ENCODE peak calls at places on chromosomes 1 and 21, in ten cellular contexts. One of them, this sample, is unnamed.

GRCh38 chr1:112956503-112957132 is 622 bp upstream of the SLC16A1 start:
- DNase-seq in OCI-LY7: peak; percentile 53
- DNase-seq in Karpas-422: peak; percentile 72
- DNase-seq in transverse colon: no peak
- DNase-seq in body of pancreas: peak; percentile 16
- DNase-seq in WERI-Rb-1: peak; percentile 71
- DNase-seq in CD8-positive, alpha-beta memory T cell: peak; percentile 18
- DNase-seq in GM23248: no peak
- DNase-seq in caudate nucleus: no peak
- DNase-seq in CD4-positive, CD25-positive, alpha-beta regulatory T cell: no peak
- DNase-seq in this sample: no peak

GRCh38 chr1:103561612-103562395 is 9.6 kb upstream of the AMY2B start:
- DNase-seq in WERI-Rb-1: no peak
- DNase-seq in GM23248: peak; percentile 2
- DNase-seq in CD4-positive, CD25-positive, alpha-beta regulatory T cell: no peak
- DNase-seq in OCI-LY7: no peak
- DNase-seq in caudate nucleus: no peak
- DNase-seq in CD8-positive, alpha-beta memory T cell: no peak
- DNase-seq in Karpas-422: no peak
- DNase-seq in body of pancreas: no peak
- DNase-seq in transverse colon: no peak
- DNase-seq in this sample: no peak

GRCh38 chr1:183734600-183735036 is 70.3 kb upstream of the RGL1 start:
- DNase-seq in Karpas-422: no peak
- DNase-seq in transverse colon: no peak
- DNase-seq in CD4-positive, CD25-positive, alpha-beta regulatory T cell: no peak
- DNase-seq in CD8-positive, alpha-beta memory T cell: no peak
- DNase-seq in caudate nucleus: no peak
- DNase-seq in GM23248: peak; percentile 59
- DNase-seq in WERI-Rb-1: peak; percentile 22
- DNase-seq in OCI-LY7: no peak
- DNase-seq in body of pancreas: peak; percentile 20
- DNase-seq in this sample: no peak

GRCh38 chr1:198234511-198235251 is 77.9 kb downstream of the NEK7 start:
- DNase-seq in CD4-positive, CD25-positive, alpha-beta regulatory T cell: no peak
- DNase-seq in caudate nucleus: no peak
- DNase-seq in WERI-Rb-1: peak; percentile 88
- DNase-seq in Karpas-422: no peak
- DNase-seq in OCI-LY7: no peak
- DNase-seq in CD8-positive, alpha-beta memory T cell: no peak
- DNase-seq in transverse colon: no peak
- DNase-seq in body of pancreas: no peak
- DNase-seq in GM23248: peak; percentile 68
- DNase-seq in this sample: no peak

GRCh38 chr1:6095511-6096242 is 50.0 kb downstream of the KCNAB2 start:
- DNase-seq in CD4-positive, CD25-positive, alpha-beta regulatory T cell: no peak
- DNase-seq in caudate nucleus: no peak
- DNase-seq in OCI-LY7: no peak
- DNase-seq in body of pancreas: no peak
- DNase-seq in WERI-Rb-1: no peak
- DNase-seq in CD8-positive, alpha-beta memory T cell: no peak
- DNase-seq in GM23248: no peak
- DNase-seq in Karpas-422: no peak
- DNase-seq in transverse colon: no peak
- DNase-seq in this sample: no peak

GRCh38 chr1:77687519-77687906 is 5.1 kb upstream of the ZZZ3 start:
- DNase-seq in caudate nucleus: no peak
- DNase-seq in CD4-positive, CD25-positive, alpha-beta regulatory T cell: no peak
- DNase-seq in GM23248: peak; percentile 46
- DNase-seq in WERI-Rb-1: peak; percentile 20
- DNase-seq in Karpas-422: no peak
- DNase-seq in body of pancreas: peak; percentile 47
- DNase-seq in transverse colon: no peak
- DNase-seq in OCI-LY7: peak; percentile 43
- DNase-seq in CD8-positive, alpha-beta memory T cell: no peak
- DNase-seq in this sample: no peak

GRCh38 chr1:94182191-94182590 is 55.2 kb downstream of the ARHGAP29 start:
- DNase-seq in caudate nucleus: no peak
- DNase-seq in Karpas-422: no peak
- DNase-seq in transverse colon: no peak
- DNase-seq in GM23248: no peak
- DNase-seq in body of pancreas: no peak
- DNase-seq in WERI-Rb-1: no peak
- DNase-seq in OCI-LY7: no peak
- DNase-seq in CD8-positive, alpha-beta memory T cell: no peak
- DNase-seq in CD4-positive, CD25-positive, alpha-beta regulatory T cell: no peak
- DNase-seq in this sample: no peak

GRCh38 chr1:44660176-44660575 is 14.1 kb downstream of the TMEM53 start:
- DNase-seq in body of pancreas: peak; percentile 94
- DNase-seq in Karpas-422: no peak
- DNase-seq in CD4-positive, CD25-positive, alpha-beta regulatory T cell: no peak
- DNase-seq in GM23248: no peak
- DNase-seq in transverse colon: peak; percentile 48
- DNase-seq in WERI-Rb-1: no peak
- DNase-seq in CD8-positive, alpha-beta memory T cell: no peak
- DNase-seq in caudate nucleus: peak; percentile 84
- DNase-seq in OCI-LY7: no peak
- DNase-seq in this sample: no peak

GRCh38 chr1:66728021-66728420 is 24.2 kb upstream of the DYNLT5 start:
- DNase-seq in WERI-Rb-1: no peak
- DNase-seq in caudate nucleus: no peak
- DNase-seq in transverse colon: no peak
- DNase-seq in GM23248: peak; percentile 50
- DNase-seq in Karpas-422: no peak
- DNase-seq in CD4-positive, CD25-positive, alpha-beta regulatory T cell: no peak
- DNase-seq in body of pancreas: no peak
- DNase-seq in OCI-LY7: no peak
- DNase-seq in CD8-positive, alpha-beta memory T cell: no peak
- DNase-seq in this sample: no peak
- H3K27ac ChIP-seq in WERI-Rb-1: no peak overlapping the region
- H3K27ac ChIP-seq in caudate nucleus: no peak overlapping the region
- H3K27ac ChIP-seq in transverse colon: no peak overlapping the region
- H3K27ac ChIP-seq in GM23248: no peak overlapping the region
- H3K27ac ChIP-seq in Karpas-422: no peak overlapping the region
- H3K27ac ChIP-seq in CD4-positive, CD25-positive, alpha-beta regulatory T cell: no peak overlapping the region
- H3K27ac ChIP-seq in body of pancreas: no peak overlapping the region
- H3K27ac ChIP-seq in OCI-LY7: no peak overlapping the region
- H3K27ac ChIP-seq in CD8-positive, alpha-beta memory T cell: no peak overlapping the region
- H3K27ac ChIP-seq in this sample: peak overlapping the region; percentile 43

DNA sequence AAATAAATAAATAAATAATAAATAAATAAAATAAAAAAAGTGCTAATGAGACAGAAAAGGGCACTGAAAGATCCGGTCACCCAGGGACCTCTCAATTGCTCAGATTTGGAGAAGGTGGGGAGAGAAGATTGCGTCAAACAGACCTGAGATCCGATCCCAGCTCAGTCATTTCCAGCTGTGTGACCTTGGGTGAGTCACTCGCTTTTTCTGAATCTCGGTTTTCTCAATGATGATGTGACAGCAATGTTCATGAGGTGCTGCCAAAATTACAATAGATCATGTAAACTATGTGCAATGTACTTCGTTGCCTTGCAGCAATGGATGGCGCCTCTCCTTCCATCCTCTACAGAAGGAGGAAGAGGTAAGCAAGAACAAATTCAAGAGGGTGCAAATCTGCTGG is 11.1 kb upstream of the MEF2D start:
- DNase-seq in OCI-LY7: no peak
- DNase-seq in Karpas-422: no peak
- DNase-seq in transverse colon: peak; percentile 3
- DNase-seq in caudate nucleus: no peak
- DNase-seq in GM23248: peak; percentile 67
- DNase-seq in WERI-Rb-1: no peak
- DNase-seq in CD8-positive, alpha-beta memory T cell: no peak
- DNase-seq in body of pancreas: no peak
- DNase-seq in CD4-positive, CD25-positive, alpha-beta regulatory T cell: no peak
- DNase-seq in this sample: no peak
- H3K27ac ChIP-seq in OCI-LY7: no peak overlapping the region
- H3K27ac ChIP-seq in Karpas-422: no peak overlapping the region
- H3K27ac ChIP-seq in transverse colon: peak overlapping the region; percentile 100
- H3K27ac ChIP-seq in caudate nucleus: no peak overlapping the region
- H3K27ac ChIP-seq in GM23248: no peak overlapping the region
- H3K27ac ChIP-seq in WERI-Rb-1: no peak overlapping the region
- H3K27ac ChIP-seq in CD8-positive, alpha-beta memory T cell: no peak overlapping the region
- H3K27ac ChIP-seq in body of pancreas: no peak overlapping the region
- H3K27ac ChIP-seq in CD4-positive, CD25-positive, alpha-beta regulatory T cell: no peak overlapping the region
- H3K27ac ChIP-seq in this sample: no peak overlapping the region

GRCh38 chr21:46426313-46427046 is 32.2 kb upstream of the DIP2A start:
- DNase-seq in CD8-positive, alpha-beta memory T cell: no peak
- DNase-seq in caudate nucleus: no peak
- DNase-seq in transverse colon: no peak
- DNase-seq in WERI-Rb-1: no peak
- DNase-seq in Karpas-422: no peak
- DNase-seq in body of pancreas: no peak
- DNase-seq in GM23248: no peak
- DNase-seq in CD4-positive, CD25-positive, alpha-beta regulatory T cell: no peak
- DNase-seq in OCI-LY7: no peak
- DNase-seq in this sample: no peak

GRCh38 chr21:46429754-46430681 is 28.7 kb upstream of the DIP2A start:
- DNase-seq in transverse colon: no peak
- DNase-seq in WERI-Rb-1: no peak
- DNase-seq in Karpas-422: no peak
- DNase-seq in GM23248: no peak
- DNase-seq in OCI-LY7: no peak
- DNase-seq in body of pancreas: no peak
- DNase-seq in CD8-positive, alpha-beta memory T cell: no peak
- DNase-seq in caudate nucleus: peak; percentile 18
- DNase-seq in CD4-positive, CD25-positive, alpha-beta regulatory T cell: no peak
- DNase-seq in this sample: no peak

GRCh38 chr21:46428987-46429710 is 29.5 kb upstream of the DIP2A start:
- DNase-seq in CD4-positive, CD25-positive, alpha-beta regulatory T cell: no peak
- DNase-seq in body of pancreas: no peak
- DNase-seq in GM23248: no peak
- DNase-seq in WERI-Rb-1: no peak
- DNase-seq in Karpas-422: no peak
- DNase-seq in caudate nucleus: no peak
- DNase-seq in CD8-positive, alpha-beta memory T cell: no peak
- DNase-seq in transverse colon: no peak
- DNase-seq in OCI-LY7: no peak
- DNase-seq in this sample: no peak

GRCh38 chr21:46427516-46427915 is 31.2 kb upstream of the DIP2A start:
- DNase-seq in GM23248: no peak
- DNase-seq in CD8-positive, alpha-beta memory T cell: no peak
- DNase-seq in OCI-LY7: no peak
- DNase-seq in Karpas-422: no peak
- DNase-seq in caudate nucleus: no peak
- DNase-seq in body of pancreas: no peak
- DNase-seq in transverse colon: no peak
- DNase-seq in CD4-positive, CD25-positive, alpha-beta regulatory T cell: no peak
- DNase-seq in WERI-Rb-1: no peak
- DNase-seq in this sample: no peak

GRCh38 chr21:46428286-46428685 is 30.4 kb upstream of the DIP2A start:
- DNase-seq in CD4-positive, CD25-positive, alpha-beta regulatory T cell: no peak
- DNase-seq in body of pancreas: no peak
- DNase-seq in OCI-LY7: no peak
- DNase-seq in GM23248: no peak
- DNase-seq in caudate nucleus: no peak
- DNase-seq in WERI-Rb-1: no peak
- DNase-seq in Karpas-422: no peak
- DNase-seq in transverse colon: no peak
- DNase-seq in CD8-positive, alpha-beta memory T cell: no peak
- DNase-seq in this sample: no peak
- H3K27ac ChIP-seq in CD4-positive, CD25-positive, alpha-beta regulatory T cell: no peak overlapping the region
- H3K27ac ChIP-seq in body of pancreas: no peak overlapping the region
- H3K27ac ChIP-seq in OCI-LY7: no peak overlapping the region
- H3K27ac ChIP-seq in GM23248: no peak overlapping the region
- H3K27ac ChIP-seq in caudate nucleus: no peak overlapping the region
- H3K27ac ChIP-seq in WERI-Rb-1: no peak overlapping the region
- H3K27ac ChIP-seq in Karpas-422: no peak overlapping the region
- H3K27ac ChIP-seq in transverse colon: no peak overlapping the region
- H3K27ac ChIP-seq in CD8-positive, alpha-beta memory T cell: no peak overlapping the region
- H3K27ac ChIP-seq in this sample: no peak overlapping the region

DNA sequence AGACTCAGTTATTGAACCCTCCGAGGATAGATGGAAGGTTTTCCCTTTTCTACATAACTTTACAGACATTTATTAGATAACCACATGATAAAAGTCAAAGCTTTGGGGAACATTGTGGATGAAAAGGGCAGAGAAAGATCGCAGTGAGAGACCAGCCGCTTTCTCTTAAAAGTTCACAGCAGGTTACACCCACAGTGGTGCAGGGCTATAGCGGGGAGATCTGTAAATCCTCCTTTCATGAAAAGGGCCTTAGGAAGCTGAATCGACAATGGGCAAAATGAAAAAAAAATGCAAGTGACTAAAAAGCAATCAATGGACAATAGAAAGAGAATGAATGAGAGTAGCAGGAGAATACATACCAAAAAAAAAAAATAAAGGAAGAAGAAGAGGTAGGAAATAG is 218.6 kb downstream of the GRIK1 start:
- DNase-seq in transverse colon: no peak
- DNase-seq in CD4-positive, CD25-positive, alpha-beta regulatory T cell: no peak
- DNase-seq in CD8-positive, alpha-beta memory T cell: no peak
- DNase-seq in caudate nucleus: no peak
- DNase-seq in WERI-Rb-1: no peak
- DNase-seq in GM23248: no peak
- DNase-seq in OCI-LY7: no peak
- DNase-seq in body of pancreas: no peak
- DNase-seq in Karpas-422: no peak
- DNase-seq in this sample: no peak
- H3K27ac ChIP-seq in transverse colon: no peak overlapping the region
- H3K27ac ChIP-seq in CD4-positive, CD25-positive, alpha-beta regulatory T cell: no peak overlapping the region
- H3K27ac ChIP-seq in CD8-positive, alpha-beta memory T cell: no peak overlapping the region
- H3K27ac ChIP-seq in caudate nucleus: no peak overlapping the region
- H3K27ac ChIP-seq in WERI-Rb-1: no peak overlapping the region
- H3K27ac ChIP-seq in GM23248: no peak overlapping the region
- H3K27ac ChIP-seq in OCI-LY7: no peak overlapping the region
- H3K27ac ChIP-seq in body of pancreas: no peak overlapping the region
- H3K27ac ChIP-seq in Karpas-422: no peak overlapping the region
- H3K27ac ChIP-seq in this sample: no peak overlapping the region